ENCODE peak calls at places on chromosomes 7 and 10, in five cellular contexts. P is neuronal stem cell; E is CD4-positive, CD25-positive, alpha-beta regulatory T cell; G is endothelial cell of umbilical vein; J is ovary. O is an unnamed sample.
A peak's percentile ranks its signal among the peaks of the same experiment; 100 is the strongest.

GRCh38 chr10:88979153-88979562 is 11.4 kb upstream of the FAS start:
- DNase-seq in G (no peak), J (peak; percentile 75), E (no peak), P (no peak), O (no peak)

GRCh38 chr10:24947304-24948097 is 4.9 kb downstream of the PRTFDC1 start:
- DNase-seq in E (no peak), J (no peak), G (peak; percentile 26), P (no peak), O (no peak)

GRCh38 chr7:26398436-26399308 is 107.0 kb downstream of the SNX10 start:
- DNase-seq in E (no peak), J (peak; percentile 29), G (peak; percentile 79), P (peak; percentile 76), O (peak; percentile 55)

GRCh38 chr7:26201261-26202018 is at the start of gene CBX3:
- DNase-seq in G (peak; percentile 69), E (peak; percentile 62), J (peak; percentile 88), P (peak; percentile 94), O (peak; percentile 87)

GRCh38 chr10:117168135-117168674 is 29.1 kb upstream of the KCNK18 start:
- DNase-seq in P (peak; percentile 71), G (peak; percentile 27), J (no peak), E (peak; percentile 64), O (peak; percentile 62)

GRCh38 chr7:36684951-36685350 is 39.3 kb downstream of the AOAH start:
- DNase-seq in G (peak; percentile 50), J (no peak), E (no peak), P (no peak), O (no peak)

GRCh38 chr7:77426521-77427051 is 10.4 kb upstream of the GSAP start:
- DNase-seq in P (peak; percentile 37), J (no peak), G (no peak), E (no peak), O (no peak)

GRCh38 chr7:14787551-14787950 is 115.0 kb downstream of the DGKB start:
- DNase-seq in E (no peak), G (no peak), J (no peak), P (no peak), O (no peak)

GRCh38 chr7:19772858-19773337 is 519 bp downstream of the TMEM196 start:
- DNase-seq in G (peak; percentile 37), P (peak; percentile 57), J (peak; percentile 10), E (no peak), O (peak; percentile 7)

GRCh38 chr10:99799613-99800012 is 17.2 kb downstream of the ABCC2 start:
- DNase-seq in E (no peak), G (no peak), J (no peak), P (no peak), O (no peak)

GRCh38 chr7:47405921-47406765 is 175.8 kb downstream of the TNS3 start:
- DNase-seq in P (no peak), G (peak; percentile 51), E (no peak), J (peak; percentile 66), O (peak; percentile 80)

GRCh38 chr10:24691113-24691512 is 32.6 kb downstream of the ARHGAP21 start:
- DNase-seq in G (no peak), E (no peak), J (no peak), P (no peak), O (peak; percentile 16)

GRCh38 chr7:68185641-68186040 is 1189.0 kb downstream of the TYW1 start:
- DNase-seq in P (no peak), G (no peak), E (no peak), J (no peak), O (no peak)

GRCh38 chr7:103691291-103691690 is 245.3 kb upstream of the SLC26A5 start:
- DNase-seq in J (no peak), E (no peak), P (no peak), G (no peak), O (no peak)

GRCh38 chr10:101493782-101494281 is 94.2 kb downstream of the POLL start:
- DNase-seq in E (no peak), J (no peak), G (no peak), P (no peak), O (no peak)

GRCh38 chr7:79453558-79454324 is at the start of gene MAGI2:
- DNase-seq in J (peak; percentile 93), P (peak; percentile 43), G (peak; percentile 91), E (peak; percentile 21), O (peak; percentile 42)

GRCh38 chr7:157700237-157701005 is 363.6 kb downstream of the DNAJB6 start:
- DNase-seq in E (no peak), P (peak; percentile 24), G (no peak), J (no peak), O (no peak)

GRCh38 chr7:12674861-12675260 is 12.6 kb upstream of the ARL4A start:
- DNase-seq in G (peak; percentile 50), P (no peak), E (peak; percentile 48), J (no peak), O (peak; percentile 54)

GRCh38 chr10:10973310-10973709 is 44.4 kb upstream of the CELF2 start:
- DNase-seq in E (no peak), P (no peak), J (no peak), G (no peak), O (no peak)

GRCh38 chr7:86932038-86932512 is 127.4 kb downstream of the ELAPOR2 start:
- DNase-seq in E (no peak), P (no peak), J (no peak), G (peak; percentile 77), O (no peak)

GRCh38 chr7:33645096-33645495 is 260.2 kb upstream of the BMPER start:
- DNase-seq in J (no peak), E (no peak), P (no peak), G (no peak), O (no peak)

GRCh38 chr7:151806204-151806603 is 70.7 kb downstream of the PRKAG2 start:
- DNase-seq in G (peak; percentile 24), J (no peak), E (no peak), P (no peak), O (peak; percentile 39)

GRCh38 chr7:142110638-142111037 is 880 bp upstream of the MGAM2 start:
- DNase-seq in J (no peak), P (no peak), E (no peak), G (no peak), O (no peak)

GRCh38 chr10:98331888-98332287 is 63.9 kb upstream of the LOXL4 start:
- DNase-seq in E (no peak), J (no peak), G (no peak), P (no peak), O (no peak)

GRCh38 chr7:23246540-23246939 is at the start of gene GPNMB:
- DNase-seq in P (no peak), G (no peak), J (peak; percentile 45), E (no peak), O (no peak)

GRCh38 chr7:37218956-37219355 is 229.7 kb downstream of the ELMO1 start:
- DNase-seq in E (no peak), P (no peak), J (no peak), G (no peak), O (no peak)

GRCh38 chr10:88209837-88210552 is 346.6 kb downstream of the PTEN start:
- DNase-seq in J (no peak), P (no peak), E (no peak), G (no peak), O (peak; percentile 13)

GRCh38 chr10:108601856-108602255 is 1321.5 kb downstream of the XPNPEP1 start:
- DNase-seq in G (no peak), J (no peak), E (no peak), P (no peak), O (no peak)
- H3K4me1 ChIP-seq in G (no peaks in the 10 kb centered on the region), J (no peaks in the 10 kb centered on the region), E (no peaks in the 10 kb centered on the region), P (peaks cover 5% of the 10 kb centered on the region), O (peaks cover 11% of the 10 kb centered on the region)

GRCh38 chr7:130923930-130924329 is 189.9 kb upstream of the KLF14 start:
- DNase-seq in J (no peak), E (no peak), P (no peak), G (no peak), O (no peak)

GRCh38 chr7:130927564-130927963 is 193.6 kb upstream of the KLF14 start:
- DNase-seq in P (no peak), G (no peak), J (no peak), E (no peak), O (no peak)

GRCh38 chr7:130926021-130926691 is 192.1 kb upstream of the KLF14 start:
- DNase-seq in G (no peak), E (no peak), J (no peak), P (no peak), O (no peak)

GRCh38 chr7:130927062-130927461 is 193.1 kb upstream of the KLF14 start:
- DNase-seq in J (no peak), P (no peak), G (no peak), E (no peak), O (no peak)

DNA sequence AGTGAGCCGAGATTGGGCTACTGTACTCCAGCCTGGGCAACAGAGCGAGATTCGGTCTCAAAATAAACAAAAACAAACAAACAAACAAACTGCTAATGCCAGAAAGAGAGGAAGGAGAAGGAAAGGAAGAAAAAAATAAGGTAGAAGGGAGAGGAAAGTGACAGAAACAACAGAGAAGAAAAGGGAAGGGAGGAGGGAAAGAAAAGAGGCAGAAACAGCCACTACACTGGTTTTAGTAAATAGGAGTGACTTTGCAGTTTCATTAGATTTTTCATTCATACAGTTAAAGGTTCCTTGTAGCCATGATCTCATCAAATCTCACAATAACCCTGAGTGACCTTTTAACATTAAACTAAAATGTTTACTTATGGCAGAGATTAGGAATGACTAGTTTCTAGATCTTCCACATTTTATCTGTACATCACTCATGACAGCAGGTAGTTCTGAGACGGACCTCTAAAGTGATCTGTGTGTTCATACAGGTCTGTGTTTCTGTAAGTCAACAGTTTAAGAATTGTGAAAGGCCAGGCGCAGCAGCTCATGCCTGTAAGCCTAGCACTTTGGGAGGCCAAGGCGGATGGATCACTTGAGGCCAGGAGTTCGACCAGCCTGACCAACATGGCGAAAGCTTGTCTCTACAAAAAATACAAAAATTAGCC is 191.3 kb upstream of the KLF14 start:
- DNase-seq in G (no peak), J (no peak), E (no peak), P (no peak), O (no peak)
- H3K4me1 ChIP-seq in G (peaks cover 28% of the 10 kb centered on the region), J (peaks cover 8% of the 10 kb centered on the region), E (peaks cover 90% of the 10 kb centered on the region), P (peaks cover 16% of the 10 kb centered on the region), O (peaks cover 48% of the 10 kb centered on the region)

GRCh38 chr10:110778221-110778620 is 93.5 kb upstream of the PDCD4 start:
- DNase-seq in P (no peak), G (no peak), E (no peak), J (no peak), O (no peak)

GRCh38 chr10:110775022-110775379 is 96.7 kb upstream of the PDCD4 start:
- DNase-seq in E (no peak), J (no peak), P (no peak), G (no peak), O (no peak)

GRCh38 chr10:110775406-110775805 is 96.3 kb upstream of the PDCD4 start:
- DNase-seq in J (no peak), P (no peak), E (no peak), G (no peak), O (no peak)

GRCh38 chr10:110777661-110778060 is 94.1 kb upstream of the PDCD4 start:
- DNase-seq in G (no peak), P (no peak), E (no peak), J (no peak), O (no peak)

DNA sequence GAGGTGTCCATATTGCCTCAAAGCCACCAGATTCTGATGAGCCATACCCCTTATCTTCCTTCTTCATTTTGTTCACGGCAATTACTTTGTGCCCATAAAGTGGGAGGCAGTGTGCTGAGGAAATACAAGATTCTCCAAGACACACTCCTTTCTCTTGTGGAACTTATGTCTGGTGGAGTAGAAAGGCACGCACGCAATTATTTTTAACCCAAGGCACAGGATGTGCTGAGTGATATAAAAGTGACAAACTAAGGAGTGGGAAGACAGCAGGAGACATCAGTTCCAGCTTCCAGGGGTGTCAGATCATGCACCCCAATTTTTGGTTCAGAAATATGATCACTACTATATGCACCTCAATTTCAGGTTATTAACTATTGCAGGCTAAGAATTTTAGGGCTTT is 94.7 kb upstream of the PDCD4 start:
- DNase-seq in E (no peak), G (no peak), J (no peak), P (no peak), O (no peak)
- H3K4me1 ChIP-seq in E (peaks cover 9% of the 10 kb centered on the region), G (peaks cover 6% of the 10 kb centered on the region), J (no peaks in the 10 kb centered on the region), P (no peaks in the 10 kb centered on the region), O (no peaks in the 10 kb centered on the region)

GRCh38 chr10:113960617-113961260 is 82.9 kb upstream of the ADRB1 start:
- DNase-seq in P (peak; percentile 9), G (no peak), E (peak; percentile 76), J (no peak), O (no peak)
- H3K4me1 ChIP-seq in P (peaks cover 19% of the 10 kb centered on the region), G (no peaks in the 10 kb centered on the region), E (peaks cover 29% of the 10 kb centered on the region), J (no peaks in the 10 kb centered on the region), O (peaks cover 26% of the 10 kb centered on the region)

O was measured in body of pancreas.